ENCODE peak calls at places on chromosomes 1 and 21, in ten cellular contexts. V, W, F, I, L, N, S, T, Y and X are unnamed samples.

GRCh38 chr1:46643368-46643775 is 24.8 kb downstream of the ATPAF1 start:
- DNase-seq in I (no peak), T (no peak), V (no peak), S (no peak), Y (peak; percentile 92), F (peak; percentile 84), W (peak; percentile 82), L (no peak), N (no peak), X (peak; percentile 60)

GRCh38 chr1:233075045-233075444 is 124.6 kb downstream of the NTPCR start:
- DNase-seq in W (no peak), N (no peak), V (no peak), Y (no peak), L (no peak), I (no peak), F (peak; percentile 68), S (no peak), T (no peak), X (no peak)

GRCh38 chr1:161305872-161306519 is 3.8 kb downstream of the MPZ start:
- DNase-seq in T (no peak), S (peak; percentile 82), W (peak; percentile 83), Y (peak; percentile 68), I (peak; percentile 88), N (peak; percentile 64), F (peak; percentile 43), V (peak; percentile 74), L (peak; percentile 92), X (peak; percentile 91)

GRCh38 chr1:228162286-228163003 is 3.2 kb upstream of the IBA57 start:
- DNase-seq in N (no peak), F (no peak), T (no peak), Y (no peak), L (no peak), V (no peak), I (no peak), W (peak; percentile 38), S (no peak), X (peak; percentile 49)

GRCh38 chr1:66253330-66253921 is 280.5 kb upstream of the SGIP1 start:
- DNase-seq in L (no peak), S (no peak), T (no peak), N (no peak), W (peak; percentile 84), F (peak; percentile 82), I (peak; percentile 42), Y (peak; percentile 55), V (no peak), X (peak; percentile 69)

GRCh38 chr1:161162806-161163205 is 3.4 kb upstream of the PPOX start:
- DNase-seq in W (no peak), V (no peak), T (no peak), N (no peak), L (no peak), Y (no peak), I (no peak), F (no peak), S (no peak), X (no peak)

GRCh38 chr1:172662464-172663109 is 3.7 kb downstream of the FASLG start:
- DNase-seq in S (no peak), L (peak; percentile 97), T (no peak), V (no peak), F (peak; percentile 84), N (peak; percentile 70), Y (no peak), W (peak; percentile 93), I (peak; percentile 87), X (no peak)

GRCh38 chr1:18440385-18441226 is 40.1 kb upstream of the KLHDC7A start:
- DNase-seq in Y (no peak), I (no peak), S (no peak), F (no peak), N (no peak), V (no peak), W (no peak), L (no peak), T (no peak), X (no peak)

GRCh38 chr1:234531181-234532132 is 52.5 kb upstream of the TARBP1 start:
- DNase-seq in F (peak; percentile 82), V (peak; percentile 31), T (no peak), N (no peak), I (no peak), L (no peak), S (peak; percentile 96), W (peak; percentile 91), Y (no peak), X (peak; percentile 49)

GRCh38 chr1:93552751-93553455 is 105.0 kb downstream of the FNBP1L start:
- DNase-seq in W (peak; percentile 80), L (no peak), V (peak; percentile 39), F (peak; percentile 64), I (no peak), N (no peak), T (no peak), S (no peak), Y (peak; percentile 22), X (no peak)

GRCh38 chr1:226814751-226815496 is 55.5 kb upstream of the PSEN2 start:
- DNase-seq in F (peak; percentile 87), W (peak; percentile 71), N (no peak), V (peak; percentile 35), S (peak; percentile 77), I (no peak), Y (peak; percentile 53), L (no peak), T (peak; percentile 87), X (peak; percentile 89)

GRCh38 chr1:212722270-212722945 is 22.8 kb upstream of the BATF3 start:
- DNase-seq in T (no peak), Y (no peak), S (no peak), N (no peak), V (no peak), L (no peak), I (no peak), F (no peak), W (no peak), X (no peak)

GRCh38 chr21:28639742-28640141 is 352.9 kb downstream of the LTN1 start:
- DNase-seq in I (no peak), L (no peak), W (peak; percentile 73), N (no peak), S (no peak), F (no peak), V (no peak), Y (no peak), T (no peak), X (no peak)

GRCh38 chr1:110631836-110632620 is 25.9 kb upstream of the KCNA2 start:
- DNase-seq in W (no peak), S (no peak), F (no peak), N (no peak), Y (no peak), L (no peak), I (no peak), T (peak; percentile 48), V (no peak), X (no peak)

GRCh38 chr1:76229279-76229977 is 154.9 kb downstream of the ST6GALNAC3 start:
- DNase-seq in F (no peak), T (no peak), Y (no peak), W (no peak), I (no peak), L (no peak), N (no peak), S (no peak), V (no peak), X (no peak)

GRCh38 chr1:81899214-81899613 is 98.5 kb downstream of the ADGRL2 start:
- DNase-seq in N (no peak), V (no peak), L (no peak), S (no peak), I (no peak), F (no peak), T (no peak), Y (no peak), W (no peak), X (no peak)

GRCh38 chr1:34369701-34370455 is 193.2 kb downstream of the C1orf94 start:
- DNase-seq in W (no peak), L (no peak), T (peak; percentile 64), F (no peak), V (no peak), Y (no peak), I (no peak), S (no peak), N (no peak), X (no peak)

GRCh38 chr1:74689800-74690696 is 16.5 kb upstream of the ERICH3 start:
- DNase-seq in W (peak; percentile 74), V (peak; percentile 20), T (no peak), L (peak; percentile 55), Y (peak; percentile 40), N (no peak), I (peak; percentile 60), F (peak; percentile 59), S (no peak), X (peak; percentile 79)

GRCh38 chr1:88892146-88892877 is 945 bp upstream of the GTF2B start:
- DNase-seq in N (no peak), W (peak; percentile 67), I (peak; percentile 46), V (no peak), F (peak; percentile 60), S (no peak), Y (peak; percentile 93), L (peak; percentile 59), T (no peak), X (no peak)

GRCh38 chr1:32539584-32540571 is 651 bp downstream of the ZBTB8A start:
- DNase-seq in W (peak; percentile 48), N (no peak), T (peak; percentile 84), F (peak; percentile 43), I (no peak), S (no peak), V (peak; percentile 38), Y (no peak), L (no peak), X (peak; percentile 77)